ENCODE peak calls at places on chromosomes 11 and 22, in four cellular contexts. X is HepG2, T is K562, Y is H1. W is an unnamed sample. For H3K9me3, the result is how much of the 10 kb centered on the place peaks cover.

GRCh38 chr11:121553806-121554205 is 101.0 kb upstream of the SORL1-AS1 start:
- DNase-seq in X (peak), T (peak), Y (no peak), W (no peak)

GRCh38 chr22:24157783-24158170 is 23.5 kb upstream of the SUSD2 start:
- DNase-seq in X (no peak), T (no peak), Y (no peak), W (no peak)

GRCh38 chr11:2711161-2711560 is 11.4 kb upstream of the KCNQ1OT1 start:
- DNase-seq in X (no peak), T (no peak), Y (no peak), W (no peak)

GRCh38 chr11:1053121-1053901 is 16.8 kb upstream of the MUC6 start:
- DNase-seq in X (no peak), T (peak), Y (no peak), W (no peak)

GRCh38 chr11:8099291-8099899 is 18.4 kb downstream of the TUB start:
- DNase-seq in X (peak), T (peak), Y (peak), W (no peak)

GRCh38 chr22:29994027-29994715 is 86.1 kb upstream of the HORMAD2 start:
- DNase-seq in X (peak), T (no peak), Y (no peak), W (no peak)

GRCh38 chr11:75273989-75274391 is 33.4 kb downstream of the TPBGL start:
- DNase-seq in X (no peak), T (no peak), Y (no peak), W (no peak)

GRCh38 chr11:86559311-86559945 is 113.0 kb downstream of the ME3 start:
- DNase-seq in X (no peak), T (no peak), Y (no peak), W (no peak)

GRCh38 chr11:102111011-102111786 is 952 bp downstream of the YAP1 start:
- DNase-seq in X (peak), T (no peak), Y (peak), W (no peak)

GRCh38 chr11:35951659-35952058 is 7.8 kb downstream of the LDLRAD3 start:
- DNase-seq in X (no peak), T (no peak), Y (no peak), W (no peak)

GRCh38 chr11:35954205-35954604 is 10.3 kb downstream of the LDLRAD3 start:
- DNase-seq in X (no peak), T (no peak), Y (no peak), W (no peak)

GRCh38 chr11:35955636-35956035 is 11.8 kb downstream of the LDLRAD3 start:
- DNase-seq in X (no peak), T (no peak), Y (no peak), W (no peak)

GRCh38 chr11:35950082-35950481 is 6.2 kb downstream of the LDLRAD3 start:
- DNase-seq in X (no peak), T (no peak), Y (no peak), W (no peak)

DNA sequence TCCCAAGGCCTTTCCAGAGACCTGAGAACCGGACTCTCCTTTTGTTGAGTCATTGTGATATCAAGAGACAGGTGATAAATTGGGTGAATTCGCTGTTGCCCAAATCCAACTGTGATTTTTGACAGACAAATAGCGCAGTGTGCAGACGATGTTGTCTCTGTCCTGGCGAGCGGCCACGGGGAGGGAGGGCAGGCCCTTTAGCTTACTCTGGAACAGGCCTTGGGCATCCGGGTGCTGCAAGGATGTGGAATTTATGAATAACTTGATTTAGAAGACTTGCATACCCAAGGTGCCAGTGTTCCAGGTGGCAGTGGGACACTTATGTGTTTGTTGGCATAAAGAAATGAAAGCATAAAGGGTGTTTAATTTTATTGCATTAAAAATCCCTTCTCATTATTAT is 9.2 kb downstream of the LDLRAD3 start:
- DNase-seq in X (no peak), T (no peak), Y (no peak), W (no peak)
- H3K9me3 ChIP-seq in X (under half), T (under half), Y (under half), W (under half)

GRCh38 chr11:114610984-114611944 is 15.7 kb upstream of the NXPE4 start:
- DNase-seq in X (no peak), T (no peak), Y (no peak), W (no peak)
- TF ChIP-seq CBX5 in X (no peak), T (no peak), Y (no peak), W (no peak)

DNA sequence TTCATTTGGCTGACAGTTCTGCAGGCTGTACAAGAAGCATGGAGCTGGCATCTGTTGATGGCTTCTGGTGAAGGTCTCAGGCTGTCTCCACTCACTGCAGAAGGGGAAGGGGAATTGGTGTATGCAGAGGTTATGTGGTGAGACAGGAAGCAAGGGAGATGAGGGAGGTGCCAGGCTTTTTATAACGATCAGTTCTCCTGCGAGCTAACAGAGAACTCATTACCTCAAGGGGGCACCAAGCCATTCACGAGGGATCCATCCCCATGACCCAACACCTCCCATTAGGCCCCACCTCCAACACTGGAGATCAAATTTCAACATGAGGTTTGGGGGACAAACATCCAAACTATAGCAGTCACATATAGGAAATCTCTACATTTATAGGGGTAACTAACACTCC is 38.7 kb upstream of the E2F8 start:
- DNase-seq in X (no peak), T (peak), Y (peak), W (no peak)
- H3K9me3 ChIP-seq in X (under half), T (under half), Y (under half), W (under half)

DNA sequence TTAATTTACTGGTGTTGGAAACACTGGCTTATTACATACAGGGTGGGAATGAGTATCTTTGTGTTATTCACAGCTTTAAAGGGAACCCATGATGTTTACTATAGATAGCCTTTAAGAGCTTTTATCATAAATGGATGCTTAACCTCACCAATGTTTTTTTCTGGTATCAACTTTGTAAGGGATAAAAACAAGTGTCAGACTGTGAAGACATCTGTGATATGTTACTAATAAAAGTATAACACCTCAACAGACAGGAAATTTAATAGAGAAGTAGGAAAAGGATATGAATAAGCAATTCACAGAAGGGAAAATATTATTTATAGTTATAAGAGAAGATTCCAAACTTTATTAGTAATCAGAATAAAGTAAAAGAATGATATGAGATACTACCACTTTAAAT is 46.3 kb downstream of the ACAT1 start:
- DNase-seq in X (no peak), T (no peak), Y (no peak), W (no peak)
- TF ChIP-seq CBX5 in X (no peak), T (no peak), Y (no peak), W (no peak)

DNA sequence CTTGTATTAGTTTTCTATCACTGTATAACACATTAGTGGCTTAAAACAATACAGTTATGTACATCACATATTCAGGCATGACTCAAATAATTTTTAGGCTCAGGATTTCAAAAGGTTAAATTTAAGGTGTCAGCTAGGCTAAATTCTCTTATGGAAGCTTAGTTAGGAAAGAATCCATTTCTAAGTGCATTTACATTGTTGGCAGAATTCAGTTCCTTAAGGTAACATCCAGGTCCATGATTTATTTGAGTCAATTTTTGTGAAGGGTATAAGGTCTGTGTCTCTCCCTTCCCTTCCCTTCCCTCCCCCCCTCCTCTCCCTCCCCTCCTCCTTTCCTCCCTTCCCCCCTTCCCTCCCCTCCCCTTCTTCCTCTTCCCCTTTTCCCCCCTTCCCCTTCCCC is 399.0 kb upstream of the CNTN5 start:
- DNase-seq in X (no peak), T (no peak), Y (no peak), W (no peak)
- H3K9me3 ChIP-seq in X (under half), T (under half), Y (under half), W (under half)

DNA sequence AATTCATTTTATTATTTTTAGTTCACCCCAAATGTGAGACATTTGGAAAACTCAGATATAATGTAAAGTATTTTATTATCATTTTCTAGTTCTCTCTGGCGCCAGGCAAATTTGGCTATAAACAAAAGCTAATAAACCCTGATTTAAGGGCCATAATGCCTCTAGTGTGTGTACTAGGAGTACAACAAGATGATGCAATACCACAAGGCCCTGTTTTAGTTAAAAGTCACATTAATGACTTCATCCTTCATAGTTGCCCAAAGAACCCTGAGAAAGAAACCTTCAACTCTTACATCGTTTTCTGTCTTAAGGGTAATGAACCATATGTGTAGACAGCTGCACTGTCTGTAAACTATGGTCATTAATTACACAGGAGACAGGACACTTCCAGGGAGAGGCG is 538.4 kb downstream of the FAM181B start:
- DNase-seq in X (no peak), T (no peak), Y (no peak), W (no peak)
- TF ChIP-seq CBX5 in X (no peak), T (no peak), Y (no peak), W (no peak)

GRCh38 chr22:48650323-48651035 is 1177.2 kb downstream of the BRD1 start:
- DNase-seq in X (no peak), T (no peak), Y (no peak), W (no peak)

GRCh38 chr22:48651036-48651890 is 1176.4 kb downstream of the BRD1 start:
- DNase-seq in X (no peak), T (no peak), Y (no peak), W (no peak)

GRCh38 chr22:48653306-48653705 is 1174.4 kb downstream of the BRD1 start:
- DNase-seq in X (no peak), T (no peak), Y (no peak), W (no peak)

GRCh38 chr22:48652796-48653195 is 1174.9 kb downstream of the BRD1 start:
- DNase-seq in X (no peak), T (no peak), Y (no peak), W (no peak)

DNA sequence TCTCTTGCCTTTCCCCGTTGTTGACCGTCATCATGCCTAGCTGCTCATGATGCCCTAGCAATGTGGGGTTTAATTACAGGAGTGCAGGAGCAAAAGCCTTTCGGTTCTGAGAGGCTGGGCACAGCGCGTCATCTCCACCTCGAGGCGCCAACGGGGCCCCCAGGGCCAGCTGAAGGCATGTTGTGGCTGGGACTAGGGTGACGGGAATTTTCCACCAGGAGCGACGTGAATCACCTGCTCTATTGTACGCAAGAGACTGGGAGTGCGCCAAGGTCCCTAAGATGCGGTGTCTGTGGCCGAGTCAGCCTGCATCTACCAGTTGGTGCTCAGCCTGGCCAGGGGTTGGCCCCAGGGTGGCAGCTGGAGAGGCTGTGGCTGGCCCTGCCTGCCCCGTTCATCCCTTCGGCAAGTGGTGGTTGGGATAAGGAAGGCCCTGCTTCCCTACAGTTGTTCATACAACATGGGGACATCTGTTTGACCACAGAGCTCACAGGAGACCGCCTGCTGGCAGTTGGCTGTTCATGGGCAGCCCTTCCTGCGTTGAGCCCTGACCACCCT is 1175.6 kb downstream of the BRD1 start:
- DNase-seq in X (no peak), T (no peak), Y (no peak), W (no peak)
- H3K9me3 ChIP-seq in X (under half), T (under half), Y (under half), W (under half)

W was measured in GM12878.